ENCODE peak calls at places on chromosomes 12 and 14, in eight cellular contexts. V is HFF-Myc, I is foreskin fibroblast, T is kidney, Q is mucosa of descending colon, L is epithelial cell of esophagus, N is cardiac muscle cell, U is stomach. R is an unnamed sample.

GRCh38 chr12:31207799-31208465 is 118.0 kb downstream of the SINHCAF start:
- DNase-seq in U (no peak), T (no peak), L (peak), Q (no peak), I (no peak), V (no peak), N (peak), R (no peak)

GRCh38 chr12:25894759-25895158 is 63.7 kb upstream of the RASSF8 start:
- DNase-seq in U (no peak), Q (no peak), I (no peak), N (no peak), T (no peak), L (no peak), V (no peak), R (no peak)

GRCh38 chr12:52794479-52795331 is 1.2 kb downstream of the KRT3 start:
- DNase-seq in I (no peak), Q (no peak), L (peak), T (no peak), N (no peak), V (no peak), U (no peak), R (no peak)

GRCh38 chr12:106223485-106224391 is 24.1 kb downstream of the CKAP4 start:
- DNase-seq in N (peak), U (peak), I (peak), Q (peak), V (peak), L (peak), T (peak), R (peak)

GRCh38 chr14:64878775-64879634 is 702 bp downstream of the SPTB start:
- DNase-seq in I (no peak), L (no peak), Q (peak), N (no peak), T (no peak), V (no peak), U (no peak), R (peak)

GRCh38 chr12:9908350-9908749 is 23.8 kb downstream of the CLEC2A start:
- DNase-seq in T (no peak), I (no peak), L (no peak), N (no peak), U (no peak), Q (no peak), V (no peak), R (no peak)

GRCh38 chr14:95196268-95196667 is 38.9 kb upstream of the DICER1 start:
- DNase-seq in I (no peak), L (peak), Q (peak), N (no peak), T (no peak), V (no peak), U (no peak), R (peak)

GRCh38 chr14:37232907-37233481 is 35.3 kb downstream of the MIPOL1 start:
- DNase-seq in N (peak), T (no peak), U (no peak), V (peak), L (peak), I (peak), Q (peak), R (peak)

GRCh38 chr12:4246116-4246515 is 27.4 kb upstream of the CCND2 start:
- DNase-seq in U (no peak), I (no peak), T (no peak), V (no peak), L (no peak), N (no peak), Q (no peak), R (no peak)

GRCh38 chr12:130339946-130340345 is 2.3 kb downstream of the PIWIL1 start:
- DNase-seq in T (no peak), Q (peak), U (no peak), N (no peak), V (no peak), I (no peak), L (peak), R (peak)

GRCh38 chr14:60650382-60650961 is 1.2 kb upstream of the SIX1 start:
- DNase-seq in T (no peak), L (peak), V (no peak), N (no peak), U (no peak), I (no peak), Q (no peak), R (peak)

GRCh38 chr12:75631809-75632208 is 120.4 kb upstream of the KRR1 start:
- DNase-seq in V (no peak), I (no peak), U (no peak), Q (no peak), N (no peak), L (no peak), T (no peak), R (no peak)

GRCh38 chr12:68894276-68894855 is 38.6 kb downstream of the CPM start:
- DNase-seq in V (no peak), T (no peak), N (no peak), U (no peak), I (no peak), L (no peak), Q (no peak), R (no peak)

GRCh38 chr12:49089831-49090773 is 4.5 kb downstream of the DHH start:
- DNase-seq in Q (no peak), N (peak), V (no peak), L (peak), U (peak), T (peak), I (peak), R (no peak)

GRCh38 chr12:109377139-109377685 is 29.5 kb downstream of the MYO1H start:
- DNase-seq in T (no peak), N (no peak), U (no peak), V (no peak), Q (no peak), I (no peak), L (peak), R (peak)

GRCh38 chr14:59161571-59162175 is 26.8 kb upstream of the DAAM1 start:
- DNase-seq in U (no peak), Q (no peak), T (no peak), N (peak), I (peak), V (no peak), L (peak), R (peak)

GRCh38 chr14:88834883-88835431 is 10.5 kb downstream of the TTC8 start:
- DNase-seq in U (no peak), Q (no peak), I (peak), T (no peak), N (peak), V (no peak), L (peak), R (no peak)

GRCh38 chr14:104554608-104555401 is 24.8 kb upstream of the C14orf180 start:
- DNase-seq in L (no peak), T (peak), V (no peak), N (peak), U (no peak), Q (no peak), I (no peak), R (no peak)

GRCh38 chr12:131114331-131114730 is 160.6 kb downstream of the ADGRD1 start:
- DNase-seq in T (no peak), V (no peak), L (no peak), U (no peak), I (no peak), N (no peak), Q (no peak), R (no peak)

GRCh38 chr12:109912790-109913189 is 12.7 kb downstream of the TCHP start:
- DNase-seq in L (no peak), U (no peak), V (no peak), Q (no peak), I (no peak), T (no peak), N (no peak), R (no peak)

GRCh38 chr12:108565976-108566375 is 3.6 kb downstream of the ISCU start:
- DNase-seq in I (peak), V (no peak), N (peak), T (peak), U (peak), L (peak), Q (peak), R (no peak)

GRCh38 chr12:6018265-6018664 is 73.2 kb upstream of the ANO2 start:
- DNase-seq in U (no peak), I (no peak), T (no peak), L (no peak), N (no peak), Q (no peak), V (no peak), R (no peak)

GRCh38 chr12:123071401-123072304 is 79.2 kb downstream of the PITPNM2 start:
- DNase-seq in U (no peak), L (no peak), T (no peak), V (no peak), I (no peak), N (no peak), Q (peak), R (no peak)

GRCh38 chr12:114853003-114853529 is 169.1 kb upstream of the TBX3 start:
- DNase-seq in L (no peak), N (peak), I (peak), U (no peak), Q (no peak), V (peak), T (no peak), R (no peak)

GRCh38 chr12:111936869-111937268 is 76.1 kb downstream of the TMEM116 start:
- DNase-seq in N (no peak), U (no peak), T (no peak), V (no peak), Q (no peak), L (no peak), I (no peak), R (no peak)

GRCh38 chr12:94671917-94672316 is 21.6 kb upstream of the TMCC3 start:
- DNase-seq in V (no peak), N (no peak), I (no peak), L (no peak), Q (no peak), U (no peak), T (no peak), R (no peak)

GRCh38 chr14:88986146-88986841 is 161.8 kb downstream of the TTC8 start:
- DNase-seq in Q (no peak), U (no peak), N (peak), V (peak), T (no peak), I (peak), L (peak), R (no peak)

GRCh38 chr14:100246136-100246535 is 7.2 kb downstream of the YY1 start:
- DNase-seq in V (no peak), L (no peak), U (no peak), Q (peak), N (no peak), I (no peak), T (no peak), R (no peak)

GRCh38 chr12:124174406-124174805 is 120.5 kb upstream of the RFLNA start:
- DNase-seq in N (peak), T (peak), V (peak), I (peak), L (no peak), Q (no peak), U (no peak), R (no peak)

GRCh38 chr14:70032447-70032846 is 153.2 kb downstream of the SMOC1 start:
- DNase-seq in T (no peak), I (no peak), U (no peak), Q (no peak), N (no peak), L (peak), V (no peak), R (peak)

GRCh38 chr14:90093942-90094595 is 32.3 kb downstream of the KCNK13 start:
- DNase-seq in T (no peak), I (peak), L (peak), N (peak), U (no peak), Q (no peak), V (no peak), R (no peak)

GRCh38 chr12:119728437-119728730 is 60.5 kb downstream of the PRKAB1 start:
- DNase-seq in I (no peak), T (no peak), V (no peak), U (no peak), L (no peak), N (no peak), Q (no peak), R (no peak)

GRCh38 chr12:113898466-113898865 is 67.7 kb downstream of the RBM19 start:
- DNase-seq in U (no peak), L (no peak), I (no peak), T (no peak), N (no peak), Q (no peak), V (no peak), R (no peak)

GRCh38 chr12:96425321-96425720 is 25.1 kb upstream of the CDK17 start:
- DNase-seq in I (peak), Q (no peak), L (peak), V (peak), T (no peak), U (no peak), N (peak), R (no peak)

GRCh38 chr12:50219544-50219943 is 52.4 kb upstream of the CERS5 start:
- DNase-seq in Q (no peak), U (no peak), N (no peak), L (no peak), T (no peak), I (no peak), V (no peak), R (no peak)
- H3K4me3 ChIP-seq in Q (no peak), U (peak), N (no peak), L (peak), T (no peak), I (peak), V (peak), R (no peak)

GRCh38 chr14:106395460-106396050 is 869.2 kb downstream of the TMEM121 start:
- DNase-seq in V (no peak), N (no peak), L (no peak), Q (no peak), U (no peak), T (no peak), I (no peak), R (no peak)

GRCh38 chr14:106390401-106390800 is 864.0 kb downstream of the TMEM121 start:
- DNase-seq in U (no peak), T (no peak), V (no peak), I (no peak), L (no peak), Q (no peak), N (no peak), R (no peak)

GRCh38 chr14:106393742-106394141 is 867.4 kb downstream of the TMEM121 start:
- DNase-seq in L (no peak), I (no peak), U (no peak), Q (no peak), N (no peak), V (no peak), T (no peak), R (no peak)

DNA sequence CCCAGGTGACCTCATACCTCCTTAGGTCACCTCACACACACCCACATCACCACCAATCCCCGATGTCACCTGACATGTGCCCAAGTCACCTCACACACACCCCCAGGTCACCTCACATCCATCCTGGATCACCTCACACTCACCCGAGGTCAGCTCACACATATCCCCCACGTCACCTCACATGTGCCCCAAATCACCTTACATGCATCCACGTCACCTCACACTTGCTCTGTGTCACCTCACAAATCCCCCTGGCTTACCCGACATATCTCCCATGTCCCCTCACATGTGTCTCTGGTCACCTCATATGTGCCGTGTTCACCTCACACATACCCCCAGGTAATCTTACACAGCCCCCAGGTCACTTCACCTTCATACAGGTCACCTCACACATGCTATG is 864.6 kb downstream of the TMEM121 start:
- DNase-seq in T (no peak), N (no peak), V (no peak), U (no peak), L (no peak), Q (no peak), I (no peak), R (no peak)
- H3K4me3 ChIP-seq in T (no peak), N (no peak), V (no peak), U (no peak), L (no peak), Q (no peak), I (no peak), R (no peak)

GRCh38 chr14:92461891-92462290 is 51.7 kb upstream of the RIN3 start:
- DNase-seq in V (no peak), I (no peak), Q (no peak), N (no peak), U (peak), L (no peak), T (no peak), R (no peak)
- H3K4me3 ChIP-seq in V (no peak), I (no peak), Q (no peak), N (no peak), U (no peak), L (no peak), T (no peak), R (no peak)

DNA sequence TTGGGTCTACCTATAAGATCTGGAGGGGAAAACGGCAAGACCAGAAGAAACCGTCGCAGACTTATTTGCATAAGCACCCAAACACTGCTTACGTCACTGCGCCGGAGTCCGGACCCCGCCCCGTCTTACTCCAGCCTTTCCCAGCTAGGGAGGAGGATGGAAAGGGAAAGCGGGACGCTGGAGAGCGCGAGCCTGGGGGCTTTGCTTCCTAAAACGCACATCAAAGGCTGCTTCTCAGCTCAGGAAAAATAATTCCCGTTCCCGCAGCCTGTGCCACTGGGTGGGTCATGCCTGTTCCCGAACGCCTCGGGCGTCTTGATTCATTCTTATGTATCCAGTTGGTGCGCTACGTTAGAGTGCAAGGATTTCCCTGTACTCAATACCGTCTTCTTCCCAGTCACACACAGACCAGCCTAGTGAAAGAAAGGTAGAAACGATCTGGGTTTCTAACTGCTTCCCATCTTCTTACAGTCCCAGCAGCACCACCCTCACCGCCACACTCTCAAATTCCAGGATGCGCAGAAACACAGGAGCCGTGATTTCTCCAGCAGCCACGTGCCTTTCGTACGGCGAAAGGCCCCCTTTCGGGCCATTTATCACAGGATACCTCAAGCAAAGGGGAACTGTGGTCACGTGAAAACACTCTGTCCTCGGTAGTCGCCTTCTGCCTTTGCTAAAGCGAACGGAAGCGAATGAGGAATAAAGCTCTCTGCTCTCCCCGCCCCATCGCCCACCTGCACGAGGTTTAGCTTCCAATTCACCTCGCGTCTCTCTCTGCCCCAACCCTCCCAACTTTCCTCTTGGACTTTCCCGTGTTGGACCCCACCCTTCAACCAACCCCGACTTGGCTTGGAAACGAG is 1.0 kb downstream of the SLC6A15 start:
- DNase-seq in U (no peak), Q (peak), I (peak), V (peak), N (peak), T (peak), L (peak), R (peak)
- H3K4me3 ChIP-seq in U (peak), Q (no peak), I (peak), V (peak), N (peak), T (peak), L (peak), R (peak)

GRCh38 chr12:54993181-54993835 is 8.7 kb upstream of the TESPA1 start:
- DNase-seq in Q (peak), L (peak), V (peak), N (peak), U (peak), T (no peak), I (peak), R (peak)

GRCh38 chr12:54997914-54998507 is 13.4 kb upstream of the TESPA1 start:
- DNase-seq in V (no peak), Q (no peak), I (no peak), N (no peak), T (no peak), L (no peak), U (no peak), R (no peak)

GRCh38 chr12:54998958-54999510 is 14.5 kb upstream of the TESPA1 start:
- DNase-seq in Q (no peak), V (no peak), T (no peak), I (no peak), L (no peak), N (no peak), U (no peak), R (no peak)

GRCh38 chr12:54991992-54992377 is 7.4 kb upstream of the TESPA1 start:
- DNase-seq in Q (no peak), V (no peak), I (no peak), U (no peak), T (no peak), L (no peak), N (no peak), R (no peak)

DNA sequence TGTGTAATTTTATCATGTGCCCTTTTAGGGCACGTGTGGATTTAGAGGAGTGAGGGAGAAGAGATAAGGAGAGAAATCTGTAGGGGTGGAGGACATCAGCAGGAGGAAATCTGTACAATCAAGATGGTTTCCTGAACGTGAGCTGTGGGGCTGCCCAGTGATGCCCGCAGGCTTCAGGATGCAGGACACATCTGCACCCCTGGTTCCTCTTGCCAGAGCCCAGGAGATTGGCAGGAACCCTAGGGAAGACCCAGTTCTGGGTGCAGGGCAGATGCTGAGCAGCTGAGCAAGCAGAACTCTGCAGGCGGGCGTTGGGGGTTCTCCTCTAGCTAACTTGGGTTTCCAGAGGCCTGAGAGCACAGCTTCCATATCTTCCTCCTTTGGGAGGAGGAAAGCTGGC is 11.7 kb upstream of the TESPA1 start:
- DNase-seq in U (no peak), Q (no peak), I (no peak), L (no peak), V (no peak), N (no peak), T (no peak), R (no peak)
- H3K4me3 ChIP-seq in U (no peak), Q (no peak), I (no peak), L (no peak), V (no peak), N (no peak), T (no peak), R (no peak)

GRCh38 chr12:56723889-56724659 is 1.0 kb downstream of the NACA start:
- DNase-seq in Q (peak), L (peak), U (peak), N (peak), I (peak), T (no peak), V (no peak), R (peak)

GRCh38 chr12:56722832-56723231 is 2.3 kb downstream of the NACA start:
- DNase-seq in I (no peak), T (no peak), N (no peak), V (no peak), L (peak), Q (peak), U (no peak), R (no peak)

GRCh38 chr12:56723352-56723751 is 1.7 kb downstream of the NACA start:
- DNase-seq in I (no peak), L (no peak), T (no peak), Q (no peak), N (no peak), V (no peak), U (no peak), R (no peak)

GRCh38 chr12:56720696-56721615 is 4.1 kb downstream of the NACA start:
- DNase-seq in L (no peak), N (no peak), T (no peak), I (no peak), V (no peak), Q (no peak), U (no peak), R (peak)

DNA sequence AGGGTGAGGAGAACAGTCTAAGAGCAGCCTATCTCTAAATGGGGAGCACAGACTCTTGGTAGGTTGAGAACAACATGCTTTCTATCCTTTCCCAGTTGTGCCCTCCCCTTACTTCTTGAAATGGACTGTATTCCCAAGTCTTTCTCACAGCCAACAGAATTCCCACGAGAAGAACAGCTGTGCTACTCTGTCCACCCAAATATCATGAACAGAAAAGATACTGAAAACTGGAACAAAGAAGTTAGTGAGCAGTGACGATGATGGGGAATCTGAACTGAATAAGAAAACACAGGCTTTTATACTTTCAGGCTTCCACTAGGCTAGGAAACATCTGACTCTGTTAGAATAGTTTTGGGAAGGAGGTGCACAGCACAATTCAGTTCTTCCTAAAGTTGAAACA is 3.4 kb downstream of the NACA start:
- DNase-seq in U (no peak), T (no peak), N (no peak), I (no peak), Q (no peak), V (no peak), L (no peak), R (no peak)
- H3K4me3 ChIP-seq in U (peak), T (peak), N (no peak), I (no peak), Q (no peak), V (peak), L (peak), R (no peak)

GRCh38 chr14:96796851-96797187 is 363 bp upstream of the VRK1 start:
- DNase-seq in I (no peak), Q (no peak), L (no peak), U (no peak), N (no peak), V (no peak), T (no peak), R (no peak)
- H3K4me3 ChIP-seq in I (no peak), Q (peak), L (no peak), U (peak), N (no peak), V (no peak), T (peak), R (no peak)